ENCODE peak calls at places on chromosomes 12 and 14, in eight cellular contexts. One of them, this sample, is unnamed.
A peak's percentile ranks its signal among the peaks of the same experiment; 100 is the strongest.

GRCh38 chr12:11785722-11786121 is 136.2 kb downstream of the ETV6 start:
- DNase-seq in endothelial cell: no peak
- DNase-seq in epithelial cell of esophagus: peak; percentile 90
- DNase-seq in H7: no peak
- DNase-seq in GM20000: no peak
- DNase-seq in NCI-H345: no peak
- DNase-seq in fibroblast of pulmonary artery: peak; percentile 49
- DNase-seq in A549: no peak
- DNase-seq in this sample: no peak

GRCh38 chr12:12592930-12593329 is 18.7 kb upstream of the CREBL2 start:
- DNase-seq in endothelial cell: no peak
- DNase-seq in epithelial cell of esophagus: no peak
- DNase-seq in H7: no peak
- DNase-seq in GM20000: no peak
- DNase-seq in NCI-H345: no peak
- DNase-seq in fibroblast of pulmonary artery: peak; percentile 48
- DNase-seq in A549: peak; percentile 35
- DNase-seq in this sample: no peak

GRCh38 chr12:101997102-101997501 is 64.7 kb downstream of the WASHC3 start:
- DNase-seq in endothelial cell: no peak
- DNase-seq in epithelial cell of esophagus: no peak
- DNase-seq in H7: no peak
- DNase-seq in GM20000: no peak
- DNase-seq in NCI-H345: no peak
- DNase-seq in fibroblast of pulmonary artery: no peak
- DNase-seq in A549: no peak
- DNase-seq in this sample: no peak

GRCh38 chr12:570949-571794 is 92.1 kb downstream of the NINJ2 start:
- DNase-seq in endothelial cell: no peak
- DNase-seq in epithelial cell of esophagus: peak; percentile 93
- DNase-seq in H7: peak; percentile 92
- DNase-seq in GM20000: no peak
- DNase-seq in NCI-H345: peak; percentile 10
- DNase-seq in fibroblast of pulmonary artery: peak; percentile 85
- DNase-seq in A549: peak; percentile 97
- DNase-seq in this sample: peak; percentile 68

GRCh38 chr12:116591608-116592115 is 32.5 kb downstream of the MAP1LC3B2 start:
- DNase-seq in endothelial cell: no peak
- DNase-seq in epithelial cell of esophagus: no peak
- DNase-seq in H7: no peak
- DNase-seq in GM20000: no peak
- DNase-seq in NCI-H345: no peak
- DNase-seq in fibroblast of pulmonary artery: peak; percentile 33
- DNase-seq in A549: no peak
- DNase-seq in this sample: peak; percentile 65

GRCh38 chr14:44712095-44712822 is 205.2 kb upstream of the FSCB start:
- DNase-seq in endothelial cell: no peak
- DNase-seq in epithelial cell of esophagus: no peak
- DNase-seq in H7: no peak
- DNase-seq in GM20000: no peak
- DNase-seq in NCI-H345: peak; percentile 88
- DNase-seq in fibroblast of pulmonary artery: no peak
- DNase-seq in A549: no peak
- DNase-seq in this sample: no peak

GRCh38 chr14:22579218-22579617 is 9.8 kb downstream of the DAD1 start:
- DNase-seq in endothelial cell: no peak
- DNase-seq in epithelial cell of esophagus: no peak
- DNase-seq in H7: no peak
- DNase-seq in GM20000: no peak
- DNase-seq in NCI-H345: no peak
- DNase-seq in fibroblast of pulmonary artery: peak; percentile 28
- DNase-seq in A549: no peak
- DNase-seq in this sample: no peak

GRCh38 chr14:24734917-24735500 is 101.0 kb upstream of the GZMB start:
- DNase-seq in endothelial cell: peak; percentile 46
- DNase-seq in epithelial cell of esophagus: peak; percentile 81
- DNase-seq in H7: peak; percentile 43
- DNase-seq in GM20000: peak; percentile 32
- DNase-seq in NCI-H345: peak; percentile 81
- DNase-seq in fibroblast of pulmonary artery: peak; percentile 82
- DNase-seq in A549: peak; percentile 7
- DNase-seq in this sample: no peak

GRCh38 chr12:645563-646071 is 17.6 kb downstream of the NINJ2 start:
- DNase-seq in endothelial cell: no peak
- DNase-seq in epithelial cell of esophagus: no peak
- DNase-seq in H7: no peak
- DNase-seq in GM20000: no peak
- DNase-seq in NCI-H345: no peak
- DNase-seq in fibroblast of pulmonary artery: peak; percentile 61
- DNase-seq in A549: no peak
- DNase-seq in this sample: no peak

GRCh38 chr14:72617391-72618011 is 276.4 kb downstream of the DPF3 start:
- DNase-seq in endothelial cell: no peak
- DNase-seq in epithelial cell of esophagus: no peak
- DNase-seq in H7: no peak
- DNase-seq in GM20000: no peak
- DNase-seq in NCI-H345: no peak
- DNase-seq in fibroblast of pulmonary artery: no peak
- DNase-seq in A549: no peak
- DNase-seq in this sample: no peak

GRCh38 chr12:60230103-60230502 is 634.3 kb downstream of the SLC16A7 start:
- DNase-seq in endothelial cell: no peak
- DNase-seq in epithelial cell of esophagus: no peak
- DNase-seq in H7: no peak
- DNase-seq in GM20000: no peak
- DNase-seq in NCI-H345: no peak
- DNase-seq in fibroblast of pulmonary artery: no peak
- DNase-seq in A549: no peak
- DNase-seq in this sample: no peak

GRCh38 chr14:68548194-68549056 is 244.4 kb downstream of the ZFP36L1 start:
- DNase-seq in endothelial cell: no peak
- DNase-seq in epithelial cell of esophagus: peak; percentile 98
- DNase-seq in H7: peak; percentile 70
- DNase-seq in GM20000: no peak
- DNase-seq in NCI-H345: peak; percentile 87
- DNase-seq in fibroblast of pulmonary artery: peak; percentile 99
- DNase-seq in A549: peak; percentile 80
- DNase-seq in this sample: no peak

GRCh38 chr14:48391661-48392060 is 716.3 kb upstream of the MDGA2 start:
- DNase-seq in endothelial cell: no peak
- DNase-seq in epithelial cell of esophagus: no peak
- DNase-seq in H7: no peak
- DNase-seq in GM20000: no peak
- DNase-seq in NCI-H345: no peak
- DNase-seq in fibroblast of pulmonary artery: no peak
- DNase-seq in A549: no peak
- DNase-seq in this sample: no peak

GRCh38 chr12:108425238-108425795 is 86.2 kb upstream of the CMKLR1 start:
- DNase-seq in endothelial cell: no peak
- DNase-seq in epithelial cell of esophagus: no peak
- DNase-seq in H7: peak; percentile 73
- DNase-seq in GM20000: no peak
- DNase-seq in NCI-H345: peak; percentile 90
- DNase-seq in fibroblast of pulmonary artery: no peak
- DNase-seq in A549: no peak
- DNase-seq in this sample: no peak

GRCh38 chr12:126534495-126534894 is 1469.3 kb downstream of the AACS start:
- DNase-seq in endothelial cell: no peak
- DNase-seq in epithelial cell of esophagus: no peak
- DNase-seq in H7: no peak
- DNase-seq in GM20000: no peak
- DNase-seq in NCI-H345: no peak
- DNase-seq in fibroblast of pulmonary artery: peak; percentile 24
- DNase-seq in A549: no peak
- DNase-seq in this sample: no peak

GRCh38 chr12:12803186-12803585 is 10.0 kb upstream of the DDX47 start:
- DNase-seq in endothelial cell: no peak
- DNase-seq in epithelial cell of esophagus: peak; percentile 99
- DNase-seq in H7: no peak
- DNase-seq in GM20000: peak; percentile 57
- DNase-seq in NCI-H345: peak; percentile 37
- DNase-seq in fibroblast of pulmonary artery: peak; percentile 73
- DNase-seq in A549: peak; percentile 100
- DNase-seq in this sample: no peak

GRCh38 chr14:103281496-103282231 is 52.4 kb upstream of the EIF5 start:
- DNase-seq in endothelial cell: peak; percentile 56
- DNase-seq in epithelial cell of esophagus: peak; percentile 30
- DNase-seq in H7: peak; percentile 87
- DNase-seq in GM20000: no peak
- DNase-seq in NCI-H345: peak; percentile 15
- DNase-seq in fibroblast of pulmonary artery: peak; percentile 58
- DNase-seq in A549: peak; percentile 62
- DNase-seq in this sample: no peak

GRCh38 chr12:113936460-113936859 is 29.7 kb downstream of the RBM19 start:
- DNase-seq in endothelial cell: no peak
- DNase-seq in epithelial cell of esophagus: no peak
- DNase-seq in H7: no peak
- DNase-seq in GM20000: no peak
- DNase-seq in NCI-H345: no peak
- DNase-seq in fibroblast of pulmonary artery: no peak
- DNase-seq in A549: no peak
- DNase-seq in this sample: no peak

GRCh38 chr14:34201909-34202622 is 251.2 kb upstream of the EGLN3 start:
- DNase-seq in endothelial cell: no peak
- DNase-seq in epithelial cell of esophagus: peak; percentile 79
- DNase-seq in H7: no peak
- DNase-seq in GM20000: no peak
- DNase-seq in NCI-H345: no peak
- DNase-seq in fibroblast of pulmonary artery: no peak
- DNase-seq in A549: no peak
- DNase-seq in this sample: no peak

GRCh38 chr14:49405291-49405690 is 180.9 kb downstream of the RPS29 start:
- DNase-seq in endothelial cell: no peak
- DNase-seq in epithelial cell of esophagus: peak; percentile 58
- DNase-seq in H7: no peak
- DNase-seq in GM20000: no peak
- DNase-seq in NCI-H345: no peak
- DNase-seq in fibroblast of pulmonary artery: peak; percentile 69
- DNase-seq in A549: no peak
- DNase-seq in this sample: no peak

GRCh38 chr14:56676042-56676441 is 96.4 kb downstream of the TMEM260 start:
- DNase-seq in endothelial cell: no peak
- DNase-seq in epithelial cell of esophagus: peak; percentile 39
- DNase-seq in H7: no peak
- DNase-seq in GM20000: no peak
- DNase-seq in NCI-H345: no peak
- DNase-seq in fibroblast of pulmonary artery: no peak
- DNase-seq in A549: no peak
- DNase-seq in this sample: no peak